ENCODE peak calls at places on chromosomes 7 and 10, in seven cellular contexts. U is neural progenitor cell, Y is lower leg skin, H is fibroblast of pulmonary artery, M is breast epithelium, F is fibroblast of lung, J is Panc1. R is an unnamed sample.

GRCh38 chr7:32290015-32290414 is 200.2 kb downstream of the LSM5 start:
- DNase-seq in Y (no peak), U (no peak), H (no peak), F (no peak), J (no peak), M (peak), R (no peak)

GRCh38 chr10:61280303-61280702 is 172.9 kb downstream of the TMEM26 start:
- DNase-seq in F (no peak), J (no peak), Y (no peak), H (peak), U (no peak), M (no peak), R (peak)

GRCh38 chr10:30701471-30702173 is 72.1 kb upstream of the LYZL2 start:
- DNase-seq in J (peak), Y (no peak), M (no peak), H (peak), U (no peak), F (peak), R (no peak)

GRCh38 chr7:155365146-155365874 is 67.6 kb downstream of the INSIG1 start:
- DNase-seq in U (no peak), J (no peak), M (no peak), F (no peak), Y (no peak), H (no peak), R (no peak)

GRCh38 chr7:47945261-47946015 is 2.8 kb downstream of the PKD1L1 start:
- DNase-seq in Y (peak), H (peak), M (peak), U (peak), F (peak), J (peak), R (peak)

GRCh38 chr10:36336315-36336714 is 694.2 kb upstream of the FZD8 start:
- DNase-seq in J (no peak), U (no peak), Y (no peak), F (no peak), M (no peak), H (peak), R (no peak)

GRCh38 chr7:137996871-137997270 is 5.0 kb downstream of the CREB3L2 start:
- DNase-seq in M (no peak), J (no peak), H (no peak), F (no peak), Y (no peak), U (no peak), R (no peak)

GRCh38 chr7:16741676-16742075 is 11.9 kb upstream of the TSPAN13 start:
- DNase-seq in H (no peak), Y (no peak), F (no peak), M (no peak), J (no peak), U (no peak), R (peak)

GRCh38 chr7:94146408-94146807 is 142.3 kb upstream of the BET1 start:
- DNase-seq in H (no peak), Y (no peak), F (peak), J (no peak), M (no peak), U (no peak), R (no peak)

GRCh38 chr7:32335107-32335506 is 155.1 kb downstream of the LSM5 start:
- DNase-seq in J (no peak), U (no peak), H (peak), Y (no peak), M (no peak), F (no peak), R (peak)

GRCh38 chr7:21443149-21443841 is 15.4 kb downstream of the SP4 start:
- DNase-seq in U (no peak), J (no peak), H (no peak), M (no peak), F (no peak), Y (no peak), R (no peak)

GRCh38 chr7:123522061-123522460 is 12.3 kb downstream of the IQUB start:
- DNase-seq in U (no peak), H (no peak), F (no peak), J (no peak), M (no peak), Y (no peak), R (no peak)

GRCh38 chr10:6591668-6592067 is 11.6 kb upstream of the PRKCQ start:
- DNase-seq in F (no peak), J (no peak), M (no peak), U (no peak), Y (no peak), H (no peak), R (no peak)

GRCh38 chr7:55423277-55423711 is 58.2 kb downstream of the LANCL2 start:
- DNase-seq in U (no peak), Y (no peak), F (no peak), H (peak), M (no peak), J (no peak), R (peak)

GRCh38 chr7:89987665-89988064 is 166.6 kb upstream of the STEAP1 start:
- DNase-seq in H (no peak), U (no peak), M (no peak), F (no peak), J (no peak), Y (no peak), R (no peak)

GRCh38 chr10:82535457-82535856 is 660.5 kb downstream of the NRG3 start:
- DNase-seq in F (no peak), J (no peak), Y (no peak), H (no peak), U (no peak), M (no peak), R (no peak)

GRCh38 chr10:66322777-66323176 is 603.1 kb upstream of the LRRTM3 start:
- DNase-seq in M (no peak), F (no peak), Y (no peak), H (no peak), U (no peak), J (no peak), R (no peak)

DNA sequence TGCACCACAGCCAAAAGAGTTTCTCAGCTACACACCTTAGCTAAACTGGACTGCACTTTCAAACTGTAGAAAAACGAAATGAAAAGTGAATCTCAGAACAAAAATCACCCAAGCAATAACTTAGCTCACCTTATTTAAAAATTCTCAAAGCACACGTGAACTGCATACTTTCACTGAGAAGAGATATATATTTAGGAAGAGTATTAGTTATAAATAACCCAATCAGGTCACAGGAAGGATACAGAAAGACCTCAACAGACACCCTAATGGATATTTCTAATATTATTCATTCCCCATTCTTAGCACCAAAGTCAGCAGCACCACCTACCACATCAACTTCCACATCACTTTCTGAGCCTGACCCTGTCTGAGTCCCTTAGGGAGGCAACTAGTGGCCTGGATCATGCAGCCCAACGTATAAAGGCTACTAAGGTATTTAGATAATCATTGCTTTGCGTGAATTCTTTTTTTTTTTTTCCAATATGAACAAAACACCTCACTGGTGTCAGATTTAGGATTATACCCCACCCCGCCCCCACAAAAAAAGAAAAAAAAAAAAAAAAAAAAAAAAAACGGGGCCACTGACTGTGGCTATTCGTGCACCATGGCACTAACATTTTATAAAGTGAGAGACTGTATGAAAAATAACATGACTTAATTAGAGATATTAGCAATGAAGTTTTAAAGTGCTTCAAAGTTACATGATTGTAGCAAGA is 2.6 kb downstream of the ABI1 start:
- DNase-seq in M (no peak), J (no peak), F (no peak), H (peak), U (no peak), Y (no peak), R (peak)
- H3K4me3 ChIP-seq in M (peak), J (peak), F (peak), H (peak), U (peak), Y (no peak), R (peak)

DNA sequence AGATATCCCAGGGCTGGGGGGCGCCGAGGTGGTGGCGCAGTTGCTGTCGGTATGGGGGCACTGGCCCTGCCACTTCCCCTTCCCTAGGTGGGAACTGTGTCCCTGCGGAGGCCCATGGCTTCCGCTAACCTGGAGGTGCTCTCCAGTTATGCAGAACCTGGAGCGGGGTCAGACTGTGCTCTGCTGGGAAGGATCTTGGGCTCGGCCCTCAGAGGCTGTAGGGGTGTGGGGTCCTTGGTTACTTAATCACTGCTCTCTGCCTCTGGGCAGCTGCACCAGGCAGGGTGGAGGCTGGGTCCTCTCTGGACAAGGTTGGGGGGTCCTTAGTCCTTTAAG is 2.4 kb downstream of the BRI3 start:
- DNase-seq in J (no peak), M (no peak), Y (no peak), U (no peak), F (no peak), H (no peak), R (no peak)
- H3K4me3 ChIP-seq in J (peak), M (peak), Y (peak), U (no peak), F (peak), H (peak), R (peak)

GRCh38 chr10:88586462-88586861 is at the start of gene LIPJ:
- DNase-seq in U (no peak), M (no peak), F (no peak), J (no peak), Y (no peak), H (no peak), R (no peak)

GRCh38 chr10:88582411-88582805 is 710 bp downstream of the RNLS start:
- DNase-seq in H (peak), U (no peak), F (no peak), Y (no peak), M (no peak), J (no peak), R (no peak)

GRCh38 chr10:88583584-88583957 is 453 bp upstream of the RNLS start:
- DNase-seq in Y (no peak), U (no peak), M (no peak), J (no peak), H (no peak), F (no peak), R (no peak)

DNA sequence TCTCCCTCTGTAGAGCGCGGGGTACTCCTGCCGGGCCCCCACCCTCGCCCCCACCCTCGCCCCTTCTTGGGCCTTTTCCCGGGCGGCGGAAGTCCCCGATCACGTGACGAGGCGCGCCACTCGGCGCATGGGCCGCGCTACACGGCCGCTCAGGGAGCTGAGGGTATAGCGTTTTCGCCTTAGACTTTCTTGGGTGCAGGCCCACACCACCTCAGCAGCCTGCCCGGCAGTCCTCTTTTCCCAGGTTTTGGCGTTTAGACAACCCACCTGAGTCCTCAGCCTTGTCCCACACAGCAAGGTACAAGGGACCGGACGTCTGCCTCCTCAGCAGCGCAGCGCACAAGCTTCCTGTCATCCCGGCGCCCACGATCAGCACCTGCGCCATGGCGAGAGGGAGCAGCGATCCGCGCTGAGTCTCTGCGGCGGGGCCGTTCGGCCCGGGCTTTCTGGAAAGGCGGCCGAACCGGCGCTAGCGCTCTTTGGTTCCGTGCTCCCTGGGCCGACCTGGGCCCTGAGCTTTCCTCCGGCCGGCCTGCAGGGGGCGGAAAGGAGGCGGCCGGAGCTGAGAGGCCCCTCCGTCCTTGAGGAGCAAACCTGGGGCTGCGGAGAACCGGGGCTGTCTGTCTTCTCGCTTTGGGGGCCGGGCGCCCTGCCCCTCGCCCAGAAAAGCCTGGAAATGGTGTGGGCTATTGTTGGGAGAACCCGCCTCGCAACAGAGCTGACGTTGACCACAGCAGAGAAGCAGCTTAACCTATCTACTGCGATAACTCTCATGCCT is at the start of gene RNLS:
- DNase-seq in H (peak), Y (peak), U (peak), M (peak), J (peak), F (peak), R (peak)
- H3K4me3 ChIP-seq in H (peak), Y (peak), U (peak), M (peak), J (peak), F (peak), R (peak)

GRCh38 chr7:69429817-69430501 is 168.3 kb upstream of the AUTS2 start:
- DNase-seq in J (no peak), H (peak), M (no peak), F (peak), Y (no peak), U (peak), R (no peak)

GRCh38 chr7:69433086-69433485 is 165.2 kb upstream of the AUTS2 start:
- DNase-seq in U (no peak), M (no peak), Y (no peak), F (no peak), H (no peak), J (no peak), R (no peak)

GRCh38 chr7:69428089-69428488 is 170.2 kb upstream of the AUTS2 start:
- DNase-seq in M (no peak), Y (no peak), F (no peak), J (no peak), U (no peak), H (no peak), R (no peak)

GRCh38 chr7:69431626-69432025 is 166.6 kb upstream of the AUTS2 start:
- DNase-seq in F (no peak), H (no peak), U (no peak), M (no peak), J (no peak), Y (no peak), R (no peak)

GRCh38 chr7:69430502-69431145 is 167.7 kb upstream of the AUTS2 start:
- DNase-seq in F (no peak), U (peak), Y (no peak), M (no peak), H (no peak), J (no peak), R (no peak)
- H3K4me3 ChIP-seq in F (no peak), U (no peak), Y (no peak), M (peak), H (no peak), J (no peak), R (no peak)

GRCh38 chr10:96672491-96673175 is 47.7 kb downstream of the PIK3AP1 start:
- DNase-seq in H (no peak), U (no peak), Y (no peak), J (no peak), F (no peak), M (no peak), R (no peak)

GRCh38 chr10:96676272-96677112 is 43.8 kb downstream of the PIK3AP1 start:
- DNase-seq in H (no peak), F (no peak), M (no peak), J (no peak), Y (no peak), U (no peak), R (no peak)

GRCh38 chr10:96673318-96674099 is 46.8 kb downstream of the PIK3AP1 start:
- DNase-seq in H (peak), J (no peak), M (no peak), Y (peak), U (peak), F (peak), R (no peak)

GRCh38 chr10:96678725-96679124 is 41.6 kb downstream of the PIK3AP1 start:
- DNase-seq in M (no peak), H (no peak), J (no peak), F (no peak), U (no peak), Y (no peak), R (no peak)

DNA sequence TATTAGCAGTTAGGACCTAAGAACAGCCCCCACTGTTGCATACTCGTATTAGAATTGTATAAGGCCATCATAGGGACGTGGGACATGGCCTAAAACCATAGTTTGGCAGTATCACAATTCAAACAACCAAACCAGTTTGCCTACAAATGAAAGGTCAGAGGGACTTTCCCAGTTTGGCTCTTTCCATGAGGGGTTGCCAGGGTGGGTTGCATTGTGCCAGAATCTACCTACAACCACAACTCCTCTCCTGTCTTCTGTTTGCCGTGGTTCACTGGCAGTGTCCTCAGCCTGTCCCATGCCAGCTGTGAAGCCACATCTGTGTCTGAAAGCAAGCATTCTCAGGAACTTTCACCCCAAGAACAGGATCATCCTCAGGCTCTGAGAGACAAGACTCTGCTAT is 44.5 kb downstream of the PIK3AP1 start:
- DNase-seq in M (no peak), H (no peak), Y (no peak), U (no peak), F (no peak), J (no peak), R (no peak)
- H3K4me3 ChIP-seq in M (no peak), H (no peak), Y (no peak), U (no peak), F (no peak), J (no peak), R (no peak)

DNA sequence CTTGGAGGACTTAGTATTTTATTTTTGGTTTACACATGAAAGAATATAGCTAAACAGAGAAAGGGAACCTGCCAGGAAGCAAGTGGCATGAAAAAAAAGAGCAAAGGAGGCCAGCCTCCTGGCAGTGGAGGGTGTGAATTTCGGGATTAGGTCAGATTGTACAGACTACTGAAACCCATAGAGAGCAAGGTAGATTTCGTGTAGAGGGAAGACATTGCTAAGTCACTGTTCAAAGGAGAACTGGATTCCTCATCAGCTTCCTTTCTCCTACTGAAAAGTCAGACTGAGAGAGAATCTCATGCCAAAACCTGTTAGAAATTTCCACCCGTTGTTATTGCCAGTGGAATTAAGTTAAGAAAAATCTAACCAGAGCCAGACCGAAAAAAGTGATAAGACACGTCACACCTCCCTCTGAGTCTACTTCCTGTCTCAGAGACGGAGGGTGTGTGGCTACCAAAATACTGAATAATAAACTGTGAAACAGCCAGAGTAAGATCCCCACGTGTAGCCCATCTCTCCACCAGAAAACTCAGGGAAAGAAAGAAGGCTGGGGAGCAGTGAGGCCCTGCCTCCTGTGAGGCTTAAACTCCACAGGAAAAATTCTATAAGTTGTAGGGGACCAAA is 118.8 kb downstream of the SKIDA1 start:
- DNase-seq in Y (no peak), H (peak), J (no peak), U (no peak), M (no peak), F (peak), R (peak)
- H3K4me3 ChIP-seq in Y (no peak), H (no peak), J (no peak), U (no peak), M (no peak), F (no peak), R (no peak)

GRCh38 chr7:87574630-87575029 is 26.1 kb downstream of the ABCB1 start:
- DNase-seq in J (no peak), Y (no peak), M (no peak), U (no peak), F (peak), H (peak), R (peak)
- H3K4me3 ChIP-seq in J (no peak), Y (no peak), M (no peak), U (no peak), F (no peak), H (no peak), R (no peak)

GRCh38 chr10:46556515-46557318 is at the start of gene GPRIN2:
- DNase-seq in H (no peak), U (peak), J (no peak), F (no peak), M (peak), Y (no peak), R (no peak)
- H3K4me3 ChIP-seq in H (peak), U (peak), J (peak), F (no peak), M (peak), Y (peak), R (peak)

GRCh38 chr7:5234852-5235831 is 45.1 kb downstream of the WIPI2 start:
- DNase-seq in F (peak), U (no peak), J (no peak), Y (no peak), H (no peak), M (no peak), R (peak)

GRCh38 chr7:5237286-5237685 is 45.5 kb upstream of the SLC29A4 start:
- DNase-seq in F (peak), Y (peak), H (peak), J (no peak), M (peak), U (no peak), R (no peak)

GRCh38 chr7:5232874-5233273 is 42.8 kb downstream of the WIPI2 start:
- DNase-seq in F (no peak), Y (no peak), U (peak), J (no peak), H (no peak), M (no peak), R (no peak)

GRCh38 chr7:5243295-5243694 is 39.4 kb upstream of the SLC29A4 start:
- DNase-seq in U (no peak), M (no peak), H (no peak), Y (no peak), J (no peak), F (no peak), R (no peak)

GRCh38 chr7:5238500-5238899 is 44.2 kb upstream of the SLC29A4 start:
- DNase-seq in U (no peak), M (no peak), F (no peak), H (no peak), Y (no peak), J (no peak), R (no peak)
- H3K4me3 ChIP-seq in U (no peak), M (no peak), F (no peak), H (no peak), Y (no peak), J (no peak), R (no peak)

R was measured in bronchial epithelial cell.